ENCODE peak calls at places on chromosomes 7 and 10, in five cellular contexts. F is NCI-H2081, V is pons, U is AML-193, Y is neural crest cell. N is an unnamed sample.

GRCh38 chr7:116984917-116985316 is 31.6 kb downstream of the ST7 start:
- DNase-seq in F (peak), V (peak), U (peak), Y (no peak), N (no peak)

GRCh38 chr7:71787513-71787912 is 624.6 kb downstream of the CALN1 start:
- DNase-seq in F (no peak), V (no peak), U (no peak), Y (no peak), N (no peak)

GRCh38 chr7:114107522-114107921 is 188.7 kb upstream of the PPP1R3A start:
- DNase-seq in F (no peak), V (no peak), U (no peak), Y (no peak), N (no peak)

GRCh38 chr7:131327049-131327625 is 539 bp upstream of the MKLN1 start:
- DNase-seq in F (peak), V (peak), U (no peak), Y (no peak), N (peak)

GRCh38 chr7:70719120-70719519 is 412.8 kb upstream of the GALNT17 start:
- DNase-seq in F (no peak), V (no peak), U (no peak), Y (no peak), N (no peak)

GRCh38 chr7:898460-898854 is 22.1 kb downstream of the GET4 start:
- DNase-seq in F (no peak), V (no peak), U (no peak), Y (no peak), N (no peak)

GRCh38 chr7:151780626-151781025 is 96.3 kb downstream of the PRKAG2 start:
- DNase-seq in F (no peak), V (no peak), U (no peak), Y (no peak), N (no peak)

GRCh38 chr7:41219276-41219675 is 483.6 kb downstream of the INHBA start:
- DNase-seq in F (no peak), V (no peak), U (no peak), Y (no peak), N (peak)

GRCh38 chr7:91836065-91836368 is 44.5 kb downstream of the MTERF1 start:
- DNase-seq in F (peak), V (no peak), U (no peak), Y (no peak), N (no peak)

GRCh38 chr7:143381427-143382125 is 431 bp downstream of the ZYX start:
- DNase-seq in F (peak), V (peak), U (no peak), Y (peak), N (peak)

GRCh38 chr10:117137911-117138642 is at the start of gene VAX1:
- DNase-seq in F (no peak), V (no peak), U (no peak), Y (no peak), N (no peak)

GRCh38 chr7:152894295-152895170 is 135.0 kb downstream of the ACTR3B start:
- DNase-seq in F (peak), V (no peak), U (no peak), Y (peak), N (no peak)

GRCh38 chr10:126421745-126422144 is 33.5 kb upstream of the ADAM12 start:
- DNase-seq in F (no peak), V (peak), U (no peak), Y (no peak), N (peak)

GRCh38 chr7:110356438-110356837 is 734.5 kb upstream of the LRRN3 start:
- DNase-seq in F (no peak), V (no peak), U (no peak), Y (no peak), N (no peak)

GRCh38 chr7:155538293-155538692 is 8.1 kb downstream of the CNPY1 start:
- DNase-seq in F (no peak), V (no peak), U (no peak), Y (peak), N (no peak)

GRCh38 chr10:130771491-130771890 is 540.0 kb downstream of the TCERG1L start:
- DNase-seq in F (no peak), V (peak), U (no peak), Y (no peak), N (no peak)